ENCODE peak calls at places on chromosomes 6 and 20, in eight cellular contexts. One of them, this sample, is unnamed.

GRCh38 chr6:30744054-30744805 is at the start of gene IER3:
- DNase-seq in GM12878: no peak
- DNase-seq in transverse colon: peak
- DNase-seq in sigmoid colon: peak
- DNase-seq in prostate gland: peak
- DNase-seq in breast epithelium: peak
- DNase-seq in esophagus muscularis mucosa: peak
- DNase-seq in vagina: no peak
- DNase-seq in this sample: peak

GRCh38 chr6:43673444-43674063 is 14.0 kb downstream of the MRPS18A start:
- DNase-seq in GM12878: no peak
- DNase-seq in transverse colon: no peak
- DNase-seq in sigmoid colon: no peak
- DNase-seq in prostate gland: no peak
- DNase-seq in breast epithelium: no peak
- DNase-seq in esophagus muscularis mucosa: no peak
- DNase-seq in vagina: no peak
- DNase-seq in this sample: no peak

GRCh38 chr6:17877890-17878440 is 109.5 kb downstream of the KIF13A start:
- DNase-seq in GM12878: no peak
- DNase-seq in transverse colon: no peak
- DNase-seq in sigmoid colon: no peak
- DNase-seq in prostate gland: no peak
- DNase-seq in breast epithelium: no peak
- DNase-seq in esophagus muscularis mucosa: no peak
- DNase-seq in vagina: no peak
- DNase-seq in this sample: no peak

GRCh38 chr6:105432797-105433196 is 29.9 kb upstream of the PREP start:
- DNase-seq in GM12878: no peak
- DNase-seq in transverse colon: no peak
- DNase-seq in sigmoid colon: no peak
- DNase-seq in prostate gland: no peak
- DNase-seq in breast epithelium: no peak
- DNase-seq in esophagus muscularis mucosa: no peak
- DNase-seq in vagina: no peak
- DNase-seq in this sample: no peak

GRCh38 chr6:87539554-87539953 is 50.2 kb downstream of the RARS2 start:
- DNase-seq in GM12878: no peak
- DNase-seq in transverse colon: no peak
- DNase-seq in sigmoid colon: no peak
- DNase-seq in prostate gland: no peak
- DNase-seq in breast epithelium: no peak
- DNase-seq in esophagus muscularis mucosa: no peak
- DNase-seq in vagina: no peak
- DNase-seq in this sample: no peak

GRCh38 chr6:132354517-132355167 is 46.6 kb downstream of the MOXD1 start:
- DNase-seq in GM12878: peak
- DNase-seq in transverse colon: peak
- DNase-seq in sigmoid colon: no peak
- DNase-seq in prostate gland: no peak
- DNase-seq in breast epithelium: no peak
- DNase-seq in esophagus muscularis mucosa: no peak
- DNase-seq in vagina: no peak
- DNase-seq in this sample: peak

GRCh38 chr20:16942702-16943101 is 194.5 kb downstream of the OTOR start:
- DNase-seq in GM12878: no peak
- DNase-seq in transverse colon: no peak
- DNase-seq in sigmoid colon: no peak
- DNase-seq in prostate gland: no peak
- DNase-seq in breast epithelium: no peak
- DNase-seq in esophagus muscularis mucosa: no peak
- DNase-seq in vagina: no peak
- DNase-seq in this sample: no peak

GRCh38 chr6:99446076-99446475 is 21.0 kb upstream of the PNISR start:
- DNase-seq in GM12878: no peak
- DNase-seq in transverse colon: no peak
- DNase-seq in sigmoid colon: no peak
- DNase-seq in prostate gland: no peak
- DNase-seq in breast epithelium: no peak
- DNase-seq in esophagus muscularis mucosa: no peak
- DNase-seq in vagina: no peak
- DNase-seq in this sample: no peak

GRCh38 chr6:14758421-14759043 is 487.3 kb upstream of the JARID2 start:
- DNase-seq in GM12878: no peak
- DNase-seq in transverse colon: no peak
- DNase-seq in sigmoid colon: no peak
- DNase-seq in prostate gland: peak
- DNase-seq in breast epithelium: peak
- DNase-seq in esophagus muscularis mucosa: no peak
- DNase-seq in vagina: no peak
- DNase-seq in this sample: no peak

GRCh38 chr20:48629069-48629959 is 198.5 kb downstream of the PREX1 start:
- DNase-seq in GM12878: no peak
- DNase-seq in transverse colon: no peak
- DNase-seq in sigmoid colon: no peak
- DNase-seq in prostate gland: no peak
- DNase-seq in breast epithelium: no peak
- DNase-seq in esophagus muscularis mucosa: no peak
- DNase-seq in vagina: no peak
- DNase-seq in this sample: peak

GRCh38 chr6:40753939-40754448 is 166.8 kb upstream of the LRFN2 start:
- DNase-seq in GM12878: no peak
- DNase-seq in transverse colon: no peak
- DNase-seq in sigmoid colon: no peak
- DNase-seq in prostate gland: no peak
- DNase-seq in breast epithelium: no peak
- DNase-seq in esophagus muscularis mucosa: no peak
- DNase-seq in vagina: no peak
- DNase-seq in this sample: no peak

GRCh38 chr6:73515204-73516101 is 5.4 kb downstream of the EEF1A1 start:
- DNase-seq in GM12878: no peak
- DNase-seq in transverse colon: peak
- DNase-seq in sigmoid colon: peak
- DNase-seq in prostate gland: peak
- DNase-seq in breast epithelium: peak
- DNase-seq in esophagus muscularis mucosa: no peak
- DNase-seq in vagina: no peak
- DNase-seq in this sample: no peak

GRCh38 chr20:54429364-54429763 is 46.0 kb upstream of the DOK5 start:
- DNase-seq in GM12878: no peak
- DNase-seq in transverse colon: no peak
- DNase-seq in sigmoid colon: no peak
- DNase-seq in prostate gland: no peak
- DNase-seq in breast epithelium: no peak
- DNase-seq in esophagus muscularis mucosa: no peak
- DNase-seq in vagina: no peak
- DNase-seq in this sample: no peak

GRCh38 chr20:32847964-32848363 is 10.8 kb upstream of the EFCAB8 start:
- DNase-seq in GM12878: no peak
- DNase-seq in transverse colon: no peak
- DNase-seq in sigmoid colon: no peak
- DNase-seq in prostate gland: no peak
- DNase-seq in breast epithelium: no peak
- DNase-seq in esophagus muscularis mucosa: no peak
- DNase-seq in vagina: no peak
- DNase-seq in this sample: no peak

GRCh38 chr6:161917645-161918044 is 643.8 kb upstream of the AGPAT4 start:
- DNase-seq in GM12878: no peak
- DNase-seq in transverse colon: no peak
- DNase-seq in sigmoid colon: no peak
- DNase-seq in prostate gland: no peak
- DNase-seq in breast epithelium: no peak
- DNase-seq in esophagus muscularis mucosa: no peak
- DNase-seq in vagina: no peak
- DNase-seq in this sample: no peak

GRCh38 chr6:26202201-26202611 is 115.0 kb downstream of the HFE start:
- DNase-seq in GM12878: no peak
- DNase-seq in transverse colon: no peak
- DNase-seq in sigmoid colon: no peak
- DNase-seq in prostate gland: no peak
- DNase-seq in breast epithelium: no peak
- DNase-seq in esophagus muscularis mucosa: no peak
- DNase-seq in vagina: no peak
- DNase-seq in this sample: no peak

GRCh38 chr6:26205161-26205624 is 118.0 kb downstream of the HFE start:
- DNase-seq in GM12878: no peak
- DNase-seq in transverse colon: peak
- DNase-seq in sigmoid colon: peak
- DNase-seq in prostate gland: peak
- DNase-seq in breast epithelium: peak
- DNase-seq in esophagus muscularis mucosa: no peak
- DNase-seq in vagina: no peak
- DNase-seq in this sample: peak

GRCh38 chr6:26200918-26201721 is 113.9 kb downstream of the HFE start:
- DNase-seq in GM12878: no peak
- DNase-seq in transverse colon: no peak
- DNase-seq in sigmoid colon: no peak
- DNase-seq in prostate gland: no peak
- DNase-seq in breast epithelium: no peak
- DNase-seq in esophagus muscularis mucosa: no peak
- DNase-seq in vagina: no peak
- DNase-seq in this sample: no peak

GRCh38 chr6:26204332-26205160 is 117.3 kb downstream of the HFE start:
- DNase-seq in GM12878: peak
- DNase-seq in transverse colon: peak
- DNase-seq in sigmoid colon: peak
- DNase-seq in prostate gland: peak
- DNase-seq in breast epithelium: peak
- DNase-seq in esophagus muscularis mucosa: peak
- DNase-seq in vagina: no peak
- DNase-seq in this sample: peak

DNA sequence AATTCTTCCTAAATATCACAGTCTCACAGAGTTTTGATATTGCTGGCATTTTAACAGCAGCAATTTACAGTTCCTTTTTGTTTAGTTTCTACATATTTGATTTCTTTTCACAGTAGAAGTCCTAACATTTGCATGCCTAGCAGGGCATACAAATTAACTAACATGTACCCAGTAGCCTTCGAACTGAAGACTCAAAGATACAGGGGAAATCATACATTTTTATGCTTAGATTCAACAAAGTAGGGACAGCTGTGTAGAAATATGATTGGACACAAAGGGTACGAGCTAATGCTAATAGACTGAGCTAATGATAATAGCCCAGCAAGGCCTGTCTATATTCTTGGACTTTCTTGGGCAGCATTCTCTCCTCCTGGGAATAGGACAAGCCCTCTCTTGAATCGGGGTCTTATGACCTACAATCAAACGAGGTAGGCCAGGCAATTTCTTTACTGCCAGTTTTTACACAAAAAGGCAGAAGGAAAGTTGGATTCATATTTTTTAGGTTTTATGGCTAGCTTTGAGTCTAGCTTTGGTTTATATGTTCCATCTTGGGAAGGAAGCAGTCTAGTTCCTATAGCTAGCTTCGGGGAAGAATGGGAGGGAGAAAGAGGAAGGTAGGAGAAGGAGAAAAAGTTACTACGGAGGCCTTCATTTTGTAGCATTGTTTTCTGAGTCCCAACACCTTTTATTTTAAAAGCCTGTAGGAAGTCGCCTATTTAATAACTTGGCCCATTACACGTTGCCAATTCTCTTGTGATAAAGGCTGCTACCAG is 115.8 kb downstream of the HFE start:
- DNase-seq in GM12878: no peak
- DNase-seq in transverse colon: no peak
- DNase-seq in sigmoid colon: no peak
- DNase-seq in prostate gland: no peak
- DNase-seq in breast epithelium: no peak
- DNase-seq in esophagus muscularis mucosa: no peak
- DNase-seq in vagina: no peak
- DNase-seq in this sample: no peak
- TF ChIP-seq POLR2A in GM12878: no peak
- TF ChIP-seq POLR2A in transverse colon: no peak
- TF ChIP-seq POLR2A in sigmoid colon: no peak
- TF ChIP-seq POLR2A in prostate gland: no peak
- TF ChIP-seq POLR2A in breast epithelium: no peak
- TF ChIP-seq POLR2A in esophagus muscularis mucosa: no peak
- TF ChIP-seq POLR2A in vagina: no peak
- TF ChIP-seq POLR2A in this sample: no peak

GRCh38 chr20:42485566-42485965 is 704.1 kb downstream of the PTPRT start:
- DNase-seq in GM12878: no peak
- DNase-seq in transverse colon: no peak
- DNase-seq in sigmoid colon: no peak
- DNase-seq in prostate gland: no peak
- DNase-seq in breast epithelium: no peak
- DNase-seq in esophagus muscularis mucosa: no peak
- DNase-seq in vagina: no peak
- DNase-seq in this sample: no peak

GRCh38 chr20:42482808-42483207 is 706.9 kb downstream of the PTPRT start:
- DNase-seq in GM12878: no peak
- DNase-seq in transverse colon: no peak
- DNase-seq in sigmoid colon: no peak
- DNase-seq in prostate gland: no peak
- DNase-seq in breast epithelium: no peak
- DNase-seq in esophagus muscularis mucosa: no peak
- DNase-seq in vagina: no peak
- DNase-seq in this sample: no peak

GRCh38 chr20:42484790-42485365 is 704.8 kb downstream of the PTPRT start:
- DNase-seq in GM12878: no peak
- DNase-seq in transverse colon: no peak
- DNase-seq in sigmoid colon: no peak
- DNase-seq in prostate gland: no peak
- DNase-seq in breast epithelium: no peak
- DNase-seq in esophagus muscularis mucosa: no peak
- DNase-seq in vagina: no peak
- DNase-seq in this sample: no peak

GRCh38 chr20:42483694-42484303 is 705.9 kb downstream of the PTPRT start:
- DNase-seq in GM12878: no peak
- DNase-seq in transverse colon: peak
- DNase-seq in sigmoid colon: no peak
- DNase-seq in prostate gland: no peak
- DNase-seq in breast epithelium: no peak
- DNase-seq in esophagus muscularis mucosa: no peak
- DNase-seq in vagina: no peak
- DNase-seq in this sample: no peak

GRCh38 chr20:42484335-42484734 is 705.4 kb downstream of the PTPRT start:
- DNase-seq in GM12878: no peak
- DNase-seq in transverse colon: no peak
- DNase-seq in sigmoid colon: no peak
- DNase-seq in prostate gland: peak
- DNase-seq in breast epithelium: peak
- DNase-seq in esophagus muscularis mucosa: no peak
- DNase-seq in vagina: no peak
- DNase-seq in this sample: no peak
- TF ChIP-seq POLR2AphosphoS5 in GM12878: no peak
- TF ChIP-seq POLR2AphosphoS5 in transverse colon: peak
- TF ChIP-seq POLR2AphosphoS5 in sigmoid colon: no peak
- TF ChIP-seq POLR2AphosphoS5 in prostate gland: peak
- TF ChIP-seq POLR2AphosphoS5 in breast epithelium: peak
- TF ChIP-seq POLR2AphosphoS5 in esophagus muscularis mucosa: no peak
- TF ChIP-seq POLR2AphosphoS5 in vagina: no peak
- TF ChIP-seq POLR2AphosphoS5 in this sample: no peak

GRCh38 chr20:62977613-62978558 is 25.4 kb downstream of the SLC17A9 start:
- DNase-seq in GM12878: peak
- DNase-seq in transverse colon: peak
- DNase-seq in sigmoid colon: no peak
- DNase-seq in prostate gland: no peak
- DNase-seq in breast epithelium: no peak
- DNase-seq in esophagus muscularis mucosa: no peak
- DNase-seq in vagina: no peak
- DNase-seq in this sample: peak
- H3K4me3 ChIP-seq in GM12878: peak
- H3K4me3 ChIP-seq in transverse colon: no peak
- H3K4me3 ChIP-seq in sigmoid colon: no peak
- H3K4me3 ChIP-seq in prostate gland: no peak
- H3K4me3 ChIP-seq in breast epithelium: no peak
- H3K4me3 ChIP-seq in esophagus muscularis mucosa: no peak
- H3K4me3 ChIP-seq in vagina: no peak
- H3K4me3 ChIP-seq in this sample: peak

GRCh38 chr6:3163248-3163594 is 5.9 kb upstream of the TUBB2A start:
- DNase-seq in GM12878: no peak
- DNase-seq in transverse colon: no peak
- DNase-seq in sigmoid colon: no peak
- DNase-seq in prostate gland: no peak
- DNase-seq in breast epithelium: no peak
- DNase-seq in esophagus muscularis mucosa: no peak
- DNase-seq in vagina: no peak
- DNase-seq in this sample: no peak
- TF ChIP-seq POLR2A in GM12878: no peak
- TF ChIP-seq POLR2A in transverse colon: no peak
- TF ChIP-seq POLR2A in sigmoid colon: no peak
- TF ChIP-seq POLR2A in prostate gland: no peak
- TF ChIP-seq POLR2A in breast epithelium: no peak
- TF ChIP-seq POLR2A in esophagus muscularis mucosa: no peak
- TF ChIP-seq POLR2A in vagina: no peak
- TF ChIP-seq POLR2A in this sample: no peak

This sample was measured in spleen.